ENCODE peak calls at places on chromosome 14, in ten cellular contexts. F is activated T-cell treated with anti-CD3 and anti-CD28 coated beads for 24 hours; C is GM12878; O is activated T-helper 9 cell treated with anti-CD3 and anti-CD28 coated beads, Interleukin-2, amount 50 U/mL, for 16 hours; H is mammary epithelial cell; W is HT1080; J is anterior cingulate cortex; D is NCI-H187 treated with DMSO at 0.1 percent for 48 hours; Z is stimulated activated naive CD8-positive, alpha-beta T cell treated with anti-CD3 and anti-CD28 coated beads, Interleukin-15, Interleukin-2, amounts not matched to agents 100 U/mL and 50 U/mL, for 24 hours; S is stimulated activated CD4-positive, alpha-beta T cell treated with anti-CD3 and anti-CD28 coated beads, Interleukin-4, amount 100 ng/mL, for 24 hours. M is an unnamed sample.

GRCh38 chr14:68328509-68328908 is 464.4 kb downstream of the ZFP36L1 start:
- DNase-seq in F (no peak), C (no peak), O (no peak), H (no peak), W (no peak), J (no peak), D (no peak), Z (no peak), S (no peak), M (no peak)

GRCh38 chr14:68392393-68393085 is 400.3 kb downstream of the ZFP36L1 start:
- DNase-seq in F (no peak), C (no peak), O (no peak), H (no peak), W (no peak), J (no peak), D (no peak), Z (no peak), S (no peak), M (no peak)

GRCh38 chr14:24317141-24317927 is 6.0 kb downstream of the LTB4R start:
- DNase-seq in F (no peak), C (no peak), O (no peak), H (peak; percentile 68), W (peak; percentile 73), J (no peak), D (no peak), Z (no peak), S (no peak), M (no peak)

GRCh38 chr14:49959822-49960408 is 67.0 kb downstream of the ARF6 start:
- DNase-seq in F (no peak), C (peak; percentile 76), O (no peak), H (no peak), W (no peak), J (no peak), D (peak; percentile 99), Z (no peak), S (no peak), M (peak; percentile 23)

GRCh38 chr14:52012635-52013034 is 23.3 kb downstream of the RTRAF start:
- DNase-seq in F (no peak), C (no peak), O (no peak), H (no peak), W (no peak), J (no peak), D (no peak), Z (no peak), S (no peak), M (no peak)

GRCh38 chr14:69719501-69719951 is 47.4 kb upstream of the SRSF5 start:
- DNase-seq in F (no peak), C (no peak), O (no peak), H (peak; percentile 95), W (peak; percentile 57), J (no peak), D (no peak), Z (no peak), S (no peak), M (no peak)

GRCh38 chr14:96634896-96635295 is 132.7 kb downstream of the PAPOLA start:
- DNase-seq in F (no peak), C (no peak), O (no peak), H (no peak), W (no peak), J (no peak), D (no peak), Z (no peak), S (no peak), M (no peak)

GRCh38 chr14:38039526-38039925 is 168.2 kb upstream of the SSTR1 start:
- DNase-seq in F (no peak), C (no peak), O (no peak), H (no peak), W (no peak), J (no peak), D (no peak), Z (no peak), S (no peak), M (no peak)

GRCh38 chr14:71228711-71229110 is 321.5 kb downstream of the PCNX1 start:
- DNase-seq in F (no peak), C (no peak), O (no peak), H (peak; percentile 75), W (peak; percentile 54), J (no peak), D (no peak), Z (no peak), S (no peak), M (no peak)

GRCh38 chr14:100648474-100649172 is 61.4 kb upstream of the BEGAIN start:
- DNase-seq in F (no peak), C (no peak), O (no peak), H (no peak), W (no peak), J (no peak), D (no peak), Z (no peak), S (no peak), M (no peak)

GRCh38 chr14:45526715-45527549 is 273.9 kb upstream of the MIS18BP1 start:
- DNase-seq in F (no peak), C (peak; percentile 1), O (no peak), H (peak; percentile 45), W (peak; percentile 62), J (no peak), D (peak; percentile 40), Z (no peak), S (no peak), M (no peak)

GRCh38 chr14:100522616-100523021 is 64.6 kb downstream of the BEGAIN start:
- DNase-seq in F (no peak), C (no peak), O (no peak), H (no peak), W (no peak), J (no peak), D (no peak), Z (no peak), S (no peak), M (no peak)

GRCh38 chr14:53391631-53392030 is 238.5 kb upstream of the DDHD1 start:
- DNase-seq in F (no peak), C (no peak), O (no peak), H (peak; percentile 98), W (peak; percentile 99), J (no peak), D (no peak), Z (no peak), S (no peak), M (no peak)

GRCh38 chr14:105748204-105748578 is 221.8 kb downstream of the TMEM121 start:
- DNase-seq in F (no peak), C (no peak), O (no peak), H (no peak), W (peak; percentile 53), J (no peak), D (no peak), Z (no peak), S (no peak), M (no peak)

GRCh38 chr14:64444984-64445845 is 20.1 kb upstream of the AKAP5 start:
- DNase-seq in F (peak; percentile 29), C (peak; percentile 84), O (no peak), H (peak; percentile 80), W (peak; percentile 84), J (no peak), D (no peak), Z (peak; percentile 56), S (peak; percentile 41), M (peak; percentile 64)

GRCh38 chr14:94342334-94342934 is 19.3 kb upstream of the SERPINA6 start:
- DNase-seq in F (no peak), C (no peak), O (no peak), H (peak; percentile 99), W (peak; percentile 98), J (no peak), D (no peak), Z (no peak), S (peak; percentile 17), M (peak; percentile 55)

GRCh38 chr14:106327234-106327633 is 800.9 kb downstream of the TMEM121 start:
- DNase-seq in F (no peak), C (no peak), O (no peak), H (no peak), W (no peak), J (no peak), D (no peak), Z (no peak), S (no peak), M (no peak)

GRCh38 chr14:78968249-78968648 is 798.1 kb downstream of the NRXN3 start:
- DNase-seq in F (no peak), C (no peak), O (no peak), H (no peak), W (no peak), J (no peak), D (no peak), Z (no peak), S (no peak), M (no peak)